ENCODE peak calls at places on chromosomes 16 and 17, in ten cellular contexts. N is stimulated activated CD4-positive, alpha-beta T cell treated with anti-CD3 and anti-CD28 coated beads, Interleukin-12 subunit alpha, Interleukin-12 subunit beta, amount 100 ng/mL, for 48 hours; T is NCI-H1092 treated with DMSO at 0.1 percent for 48 hours; J is fibroblast of villous mesenchyme; Y is effector CD8-positive, alpha-beta T cell; S is AG08395; A is Panc1; B is NCI-H1105 treated with DMSO at 0.1 percent for 48 hours; H is WTC11; E is fibroblast of lung. G is an unnamed sample.

GRCh38 chr17:48486557-48486956 is 44.3 kb downstream of the HOXB1 start:
- DNase-seq in J (peak), S (peak), A (no peak), T (no peak), B (no peak), H (no peak), E (peak), N (no peak), Y (no peak), G (no peak)

GRCh38 chr16:54286330-54287017 is at the start of gene IRX3:
- DNase-seq in E (peak), J (peak), S (peak), A (peak), N (no peak), H (peak), Y (no peak), T (peak), B (peak), G (peak)

GRCh38 chr17:82972836-82973372 is 106.5 kb upstream of the METRNL start:
- DNase-seq in B (no peak), E (no peak), Y (no peak), A (no peak), H (no peak), N (no peak), S (no peak), T (no peak), J (no peak), G (no peak)

GRCh38 chr17:78418627-78419026 is 40.2 kb downstream of the PGS1 start:
- DNase-seq in Y (no peak), T (no peak), S (no peak), N (no peak), J (no peak), A (no peak), E (no peak), H (no peak), B (no peak), G (no peak)

GRCh38 chr16:2910441-2910840 is 1.3 kb upstream of the FLYWCH1 start:
- DNase-seq in S (no peak), A (no peak), H (no peak), T (no peak), N (no peak), B (no peak), J (no peak), E (peak), Y (no peak), G (no peak)

GRCh38 chr17:7393613-7394451 is 493 bp downstream of the PLSCR3 start:
- DNase-seq in J (no peak), S (peak), B (peak), E (no peak), A (no peak), T (peak), N (peak), H (peak), Y (peak), G (peak)

GRCh38 chr17:17096438-17097178 is 54.4 kb downstream of the MPRIP start:
- DNase-seq in T (no peak), E (peak), S (peak), A (no peak), J (peak), N (no peak), H (no peak), B (no peak), Y (no peak), G (no peak)

GRCh38 chr17:2158011-2158410 is 103.1 kb downstream of the HIC1 start:
- DNase-seq in A (no peak), E (peak), H (no peak), B (no peak), N (no peak), Y (no peak), S (peak), J (peak), T (no peak), G (no peak)

GRCh38 chr16:85361441-85362118 is 249.3 kb upstream of the CIBAR2 start:
- DNase-seq in Y (no peak), A (no peak), T (peak), B (peak), H (no peak), N (no peak), E (no peak), S (no peak), J (peak), G (peak)

GRCh38 chr16:31083981-31084380 is 4.8 kb downstream of the PRSS53 start:
- DNase-seq in N (no peak), T (no peak), A (no peak), Y (no peak), H (no peak), B (no peak), S (no peak), E (no peak), J (no peak), G (no peak)

GRCh38 chr17:63039899-63040602 is 74.0 kb downstream of the TANC2 start:
- DNase-seq in J (peak), H (no peak), B (no peak), N (no peak), Y (no peak), E (peak), S (peak), A (no peak), T (no peak), G (no peak)

GRCh38 chr16:88387177-88387576 is 4.4 kb downstream of the ZNF469 start:
- DNase-seq in Y (no peak), H (no peak), N (no peak), E (no peak), J (peak), T (no peak), A (no peak), B (no peak), S (peak), G (peak)

GRCh38 chr16:10738231-10739077 is 5.2 kb upstream of the NUBP1 start:
- DNase-seq in A (peak), T (no peak), S (no peak), H (no peak), J (peak), B (no peak), N (peak), E (peak), Y (no peak), G (peak)

GRCh38 chr17:76575570-76575969 is 10.1 kb downstream of the ST6GALNAC2 start:
- DNase-seq in N (no peak), S (no peak), H (no peak), A (no peak), E (no peak), T (no peak), J (no peak), B (no peak), Y (no peak), G (no peak)

GRCh38 chr16:59113009-59113408 is 378.9 kb upstream of the GOT2 start:
- DNase-seq in B (no peak), T (no peak), A (no peak), E (no peak), Y (no peak), J (no peak), H (no peak), S (no peak), N (no peak), G (no peak)

GRCh38 chr17:72004011-72004427 is 116.8 kb upstream of the SOX9 start:
- DNase-seq in E (peak), H (no peak), A (no peak), Y (no peak), J (no peak), T (no peak), B (no peak), N (no peak), S (peak), G (no peak)

GRCh38 chr17:28622186-28622585 is 8.2 kb upstream of the RSKR start:
- DNase-seq in N (no peak), B (no peak), A (no peak), S (no peak), Y (no peak), J (no peak), H (no peak), E (no peak), T (no peak), G (no peak)

GRCh38 chr17:1072551-1072961 is 75.6 kb downstream of the TIMM22 start:
- DNase-seq in T (no peak), A (no peak), Y (no peak), J (no peak), H (no peak), S (no peak), B (no peak), N (no peak), E (no peak), G (peak)

GRCh38 chr17:36980281-36980761 is 31.6 kb downstream of the AATF start:
- DNase-seq in S (no peak), N (no peak), Y (no peak), B (peak), H (no peak), A (no peak), E (peak), T (no peak), J (peak), G (no peak)